ENCODE peak calls at places on chromosome 11, in seven cellular contexts. One of them, this sample, is unnamed.

GRCh38 chr11:95152878-95153856 is 63.5 kb downstream of the ENDOD1 start:
- DNase-seq in endothelial cell of umbilical vein: no peak
- DNase-seq in heart left ventricle: no peak
- DNase-seq in IMR-90: no peak
- DNase-seq in right lobe of liver: no peak
- DNase-seq in lower leg skin: no peak
- DNase-seq in gastrocnemius medialis: no peak
- DNase-seq in this sample: no peak

GRCh38 chr11:10379022-10379421 is 74.1 kb downstream of the ADM start:
- DNase-seq in endothelial cell of umbilical vein: peak
- DNase-seq in heart left ventricle: no peak
- DNase-seq in IMR-90: peak
- DNase-seq in right lobe of liver: no peak
- DNase-seq in lower leg skin: no peak
- DNase-seq in gastrocnemius medialis: no peak
- DNase-seq in this sample: peak

GRCh38 chr11:56906683-56907148 is 82.0 kb upstream of the OR5AK2 start:
- DNase-seq in endothelial cell of umbilical vein: no peak
- DNase-seq in heart left ventricle: no peak
- DNase-seq in IMR-90: no peak
- DNase-seq in right lobe of liver: no peak
- DNase-seq in lower leg skin: no peak
- DNase-seq in gastrocnemius medialis: no peak
- DNase-seq in this sample: no peak

GRCh38 chr11:829946-830294 is 2.2 kb downstream of the CRACR2B start:
- DNase-seq in endothelial cell of umbilical vein: no peak
- DNase-seq in heart left ventricle: no peak
- DNase-seq in IMR-90: no peak
- DNase-seq in right lobe of liver: no peak
- DNase-seq in lower leg skin: no peak
- DNase-seq in gastrocnemius medialis: no peak
- DNase-seq in this sample: no peak

GRCh38 chr11:84289381-84289906 is 1003.3 kb upstream of the CCDC90B start:
- DNase-seq in endothelial cell of umbilical vein: no peak
- DNase-seq in heart left ventricle: no peak
- DNase-seq in IMR-90: peak
- DNase-seq in right lobe of liver: no peak
- DNase-seq in lower leg skin: no peak
- DNase-seq in gastrocnemius medialis: no peak
- DNase-seq in this sample: no peak

GRCh38 chr11:11502303-11502828 is 119.4 kb downstream of the GALNT18 start:
- DNase-seq in endothelial cell of umbilical vein: no peak
- DNase-seq in heart left ventricle: no peak
- DNase-seq in IMR-90: no peak
- DNase-seq in right lobe of liver: no peak
- DNase-seq in lower leg skin: no peak
- DNase-seq in gastrocnemius medialis: no peak
- DNase-seq in this sample: no peak

GRCh38 chr11:118139578-118139977 is 13.0 kb downstream of the SCN4B start:
- DNase-seq in endothelial cell of umbilical vein: no peak
- DNase-seq in heart left ventricle: no peak
- DNase-seq in IMR-90: no peak
- DNase-seq in right lobe of liver: no peak
- DNase-seq in lower leg skin: no peak
- DNase-seq in gastrocnemius medialis: no peak
- DNase-seq in this sample: no peak

GRCh38 chr11:97890466-97890865 is 1130.3 kb upstream of the CNTN5 start:
- DNase-seq in endothelial cell of umbilical vein: no peak
- DNase-seq in heart left ventricle: no peak
- DNase-seq in IMR-90: no peak
- DNase-seq in right lobe of liver: no peak
- DNase-seq in lower leg skin: no peak
- DNase-seq in gastrocnemius medialis: no peak
- DNase-seq in this sample: no peak

GRCh38 chr11:111452146-111452545 is 60.0 kb downstream of the BTG4 start:
- DNase-seq in endothelial cell of umbilical vein: no peak
- DNase-seq in heart left ventricle: no peak
- DNase-seq in IMR-90: peak
- DNase-seq in right lobe of liver: no peak
- DNase-seq in lower leg skin: peak
- DNase-seq in gastrocnemius medialis: no peak
- DNase-seq in this sample: no peak

GRCh38 chr11:132349806-132350733 is 979.7 kb downstream of the NTM start:
- DNase-seq in endothelial cell of umbilical vein: no peak
- DNase-seq in heart left ventricle: no peak
- DNase-seq in IMR-90: peak
- DNase-seq in right lobe of liver: no peak
- DNase-seq in lower leg skin: no peak
- DNase-seq in gastrocnemius medialis: no peak
- DNase-seq in this sample: no peak

GRCh38 chr11:15863411-15863810 is 492.9 kb downstream of the SOX6 start:
- DNase-seq in endothelial cell of umbilical vein: no peak
- DNase-seq in heart left ventricle: no peak
- DNase-seq in IMR-90: peak
- DNase-seq in right lobe of liver: no peak
- DNase-seq in lower leg skin: no peak
- DNase-seq in gastrocnemius medialis: no peak
- DNase-seq in this sample: no peak

GRCh38 chr11:19595840-19596751 is 116.5 kb upstream of the NAV2 start:
- DNase-seq in endothelial cell of umbilical vein: peak
- DNase-seq in heart left ventricle: peak
- DNase-seq in IMR-90: peak
- DNase-seq in right lobe of liver: peak
- DNase-seq in lower leg skin: peak
- DNase-seq in gastrocnemius medialis: peak
- DNase-seq in this sample: no peak

GRCh38 chr11:18108254-18108653 is 2.4 kb upstream of the SAAL1 start:
- DNase-seq in endothelial cell of umbilical vein: no peak
- DNase-seq in heart left ventricle: no peak
- DNase-seq in IMR-90: no peak
- DNase-seq in right lobe of liver: no peak
- DNase-seq in lower leg skin: no peak
- DNase-seq in gastrocnemius medialis: no peak
- DNase-seq in this sample: no peak

GRCh38 chr11:131689049-131689925 is 318.9 kb downstream of the NTM start:
- DNase-seq in endothelial cell of umbilical vein: no peak
- DNase-seq in heart left ventricle: no peak
- DNase-seq in IMR-90: no peak
- DNase-seq in right lobe of liver: no peak
- DNase-seq in lower leg skin: peak
- DNase-seq in gastrocnemius medialis: no peak
- DNase-seq in this sample: no peak

GRCh38 chr11:112280268-112281126 is 19.8 kb upstream of the PLET1 start:
- DNase-seq in endothelial cell of umbilical vein: peak
- DNase-seq in heart left ventricle: peak
- DNase-seq in IMR-90: peak
- DNase-seq in right lobe of liver: peak
- DNase-seq in lower leg skin: peak
- DNase-seq in gastrocnemius medialis: peak
- DNase-seq in this sample: peak

GRCh38 chr11:75031224-75031753 is 42.6 kb downstream of the NEU3 start:
- DNase-seq in endothelial cell of umbilical vein: peak
- DNase-seq in heart left ventricle: peak
- DNase-seq in IMR-90: peak
- DNase-seq in right lobe of liver: no peak
- DNase-seq in lower leg skin: peak
- DNase-seq in gastrocnemius medialis: no peak
- DNase-seq in this sample: no peak

GRCh38 chr11:104163100-104164027 is 583 bp downstream of the PDGFD start:
- DNase-seq in endothelial cell of umbilical vein: peak
- DNase-seq in heart left ventricle: peak
- DNase-seq in IMR-90: peak
- DNase-seq in right lobe of liver: no peak
- DNase-seq in lower leg skin: peak
- DNase-seq in gastrocnemius medialis: no peak
- DNase-seq in this sample: no peak

GRCh38 chr11:122154227-122154626 is 38.2 kb upstream of the BLID start:
- DNase-seq in endothelial cell of umbilical vein: no peak
- DNase-seq in heart left ventricle: no peak
- DNase-seq in IMR-90: no peak
- DNase-seq in right lobe of liver: no peak
- DNase-seq in lower leg skin: no peak
- DNase-seq in gastrocnemius medialis: no peak
- DNase-seq in this sample: no peak
- H3K4me3 ChIP-seq in endothelial cell of umbilical vein: no peak
- H3K4me3 ChIP-seq in heart left ventricle: no peak
- H3K4me3 ChIP-seq in IMR-90: no peak
- H3K4me3 ChIP-seq in right lobe of liver: no peak
- H3K4me3 ChIP-seq in lower leg skin: no peak
- H3K4me3 ChIP-seq in gastrocnemius medialis: no peak
- H3K4me3 ChIP-seq in this sample: no peak

DNA sequence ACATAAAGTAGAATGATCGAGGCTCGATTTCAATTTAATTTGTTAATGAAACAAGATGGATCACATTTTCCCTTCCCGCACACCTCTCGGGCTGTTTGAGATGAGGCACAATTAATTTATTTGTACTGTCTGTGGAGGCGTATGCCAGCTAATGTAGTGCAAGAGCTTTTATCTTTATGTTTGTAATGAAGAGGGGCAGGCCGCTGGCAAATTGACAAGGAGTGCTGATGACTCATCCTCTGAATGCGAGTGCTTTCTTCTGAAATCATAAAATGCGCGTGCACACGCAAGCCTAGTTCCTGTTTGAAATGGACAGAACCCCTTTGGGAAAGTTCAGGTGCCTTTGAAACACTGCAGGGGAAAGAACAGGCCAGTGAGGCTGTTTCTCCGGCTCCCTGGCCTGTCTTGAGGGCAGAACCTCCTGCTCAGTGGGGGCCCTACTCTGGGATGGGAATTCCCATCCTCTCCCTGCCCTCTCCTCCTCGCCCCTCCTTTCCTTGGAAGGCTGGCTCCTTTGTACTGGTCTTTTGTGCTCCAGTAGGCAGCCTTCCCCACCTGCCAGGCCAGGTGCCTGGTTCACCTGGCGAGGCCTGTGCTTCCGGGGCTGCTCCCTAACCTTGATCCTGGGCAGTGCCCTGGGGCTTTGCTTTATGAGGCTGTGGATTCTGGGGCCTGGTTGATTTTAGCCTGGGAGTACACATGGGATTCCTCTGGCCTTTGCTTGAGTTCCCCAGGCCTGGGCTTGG is 50.3 kb downstream of the TEAD1 start:
- DNase-seq in endothelial cell of umbilical vein: peak
- DNase-seq in heart left ventricle: peak
- DNase-seq in IMR-90: peak
- DNase-seq in right lobe of liver: peak
- DNase-seq in lower leg skin: peak
- DNase-seq in gastrocnemius medialis: peak
- DNase-seq in this sample: peak
- TF ChIP-seq POLR2A in endothelial cell of umbilical vein: no peak
- TF ChIP-seq POLR2A in heart left ventricle: no peak
- TF ChIP-seq POLR2A in IMR-90: no peak
- TF ChIP-seq POLR2A in right lobe of liver: no peak
- TF ChIP-seq POLR2A in lower leg skin: no peak
- TF ChIP-seq POLR2A in gastrocnemius medialis: no peak
- TF ChIP-seq POLR2A in this sample: no peak

DNA sequence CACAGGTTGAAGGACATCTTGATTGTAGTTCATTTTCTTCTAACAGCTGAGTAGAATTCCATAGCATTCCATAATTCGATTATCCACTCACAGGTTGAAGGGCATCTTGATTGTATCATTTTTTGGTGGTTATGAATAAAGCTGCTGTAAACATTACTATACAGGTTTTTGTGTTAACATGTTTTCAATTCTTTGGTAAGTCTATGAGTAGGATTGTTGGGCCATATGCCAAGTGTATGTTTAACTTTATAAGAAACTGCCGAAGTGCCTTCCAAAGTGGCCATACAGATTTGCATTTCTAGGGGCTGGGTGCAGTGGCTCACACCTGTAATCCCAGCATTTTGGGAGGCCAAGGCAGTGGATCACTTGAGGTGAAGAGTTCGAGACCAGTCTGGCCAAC is 44.6 kb downstream of the ANKRD42 start:
- DNase-seq in endothelial cell of umbilical vein: no peak
- DNase-seq in heart left ventricle: no peak
- DNase-seq in IMR-90: peak
- DNase-seq in right lobe of liver: no peak
- DNase-seq in lower leg skin: no peak
- DNase-seq in gastrocnemius medialis: no peak
- DNase-seq in this sample: no peak
- H3K4me3 ChIP-seq in endothelial cell of umbilical vein: no peak
- H3K4me3 ChIP-seq in heart left ventricle: no peak
- H3K4me3 ChIP-seq in IMR-90: no peak
- H3K4me3 ChIP-seq in right lobe of liver: no peak
- H3K4me3 ChIP-seq in lower leg skin: no peak
- H3K4me3 ChIP-seq in gastrocnemius medialis: no peak
- H3K4me3 ChIP-seq in this sample: no peak

GRCh38 chr11:61797263-61797944 is 4.7 kb downstream of the FEN1 start:
- DNase-seq in endothelial cell of umbilical vein: peak
- DNase-seq in heart left ventricle: peak
- DNase-seq in IMR-90: peak
- DNase-seq in right lobe of liver: peak
- DNase-seq in lower leg skin: no peak
- DNase-seq in gastrocnemius medialis: peak
- DNase-seq in this sample: peak
- TF ChIP-seq POLR2A in endothelial cell of umbilical vein: no peak
- TF ChIP-seq POLR2A in heart left ventricle: no peak
- TF ChIP-seq POLR2A in IMR-90: no peak
- TF ChIP-seq POLR2A in right lobe of liver: no peak
- TF ChIP-seq POLR2A in lower leg skin: no peak
- TF ChIP-seq POLR2A in gastrocnemius medialis: no peak
- TF ChIP-seq POLR2A in this sample: no peak

GRCh38 chr11:65454311-65454695 is 31.7 kb downstream of the NEAT1 start:
- DNase-seq in endothelial cell of umbilical vein: no peak
- DNase-seq in heart left ventricle: no peak
- DNase-seq in IMR-90: peak
- DNase-seq in right lobe of liver: peak
- DNase-seq in lower leg skin: peak
- DNase-seq in gastrocnemius medialis: no peak
- DNase-seq in this sample: no peak
- H3K4me3 ChIP-seq in endothelial cell of umbilical vein: peak
- H3K4me3 ChIP-seq in heart left ventricle: peak
- H3K4me3 ChIP-seq in IMR-90: peak
- H3K4me3 ChIP-seq in right lobe of liver: no peak
- H3K4me3 ChIP-seq in lower leg skin: no peak
- H3K4me3 ChIP-seq in gastrocnemius medialis: peak
- H3K4me3 ChIP-seq in this sample: peak

DNA sequence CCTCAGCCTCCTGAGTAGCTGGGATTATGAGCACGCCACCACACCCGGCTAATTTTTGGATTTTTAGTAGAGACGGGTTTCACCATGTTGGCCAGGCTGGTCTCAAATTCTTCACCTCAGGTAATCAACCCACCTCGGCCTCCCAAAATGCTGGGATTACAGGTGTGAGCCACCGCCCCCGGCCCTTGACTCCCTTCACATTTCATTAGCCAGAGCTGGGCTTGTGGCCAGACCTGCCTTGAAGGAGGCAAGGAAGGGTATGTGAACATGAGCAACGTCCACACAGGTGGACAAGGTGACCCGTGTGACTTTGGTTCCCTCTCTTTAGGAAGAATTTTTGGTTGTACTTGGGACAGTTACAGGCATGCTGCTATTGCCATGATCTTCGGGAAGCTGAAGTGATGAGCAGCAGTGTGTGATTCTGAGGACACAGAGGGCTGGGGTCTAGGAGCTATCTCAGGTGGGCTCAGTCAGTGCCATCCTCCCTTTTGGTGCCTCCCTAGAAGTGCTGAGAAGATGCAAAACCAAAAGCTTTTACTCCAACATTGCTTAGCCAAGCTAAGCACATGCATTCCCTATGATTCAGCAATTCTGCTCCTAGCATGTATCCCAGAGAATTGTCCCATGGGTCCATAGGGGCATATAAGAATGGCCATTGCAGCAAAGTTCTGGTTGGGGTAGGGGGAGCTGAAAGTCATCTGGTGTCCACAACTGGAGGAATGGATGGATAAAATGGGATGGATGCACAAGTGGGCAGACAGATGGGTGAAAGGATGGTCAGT is 6.1 kb downstream of the AP5B1 start:
- DNase-seq in endothelial cell of umbilical vein: no peak
- DNase-seq in heart left ventricle: no peak
- DNase-seq in IMR-90: no peak
- DNase-seq in right lobe of liver: no peak
- DNase-seq in lower leg skin: peak
- DNase-seq in gastrocnemius medialis: no peak
- DNase-seq in this sample: no peak
- TF ChIP-seq POLR2A in endothelial cell of umbilical vein: no peak
- TF ChIP-seq POLR2A in heart left ventricle: no peak
- TF ChIP-seq POLR2A in IMR-90: no peak
- TF ChIP-seq POLR2A in right lobe of liver: no peak
- TF ChIP-seq POLR2A in lower leg skin: no peak
- TF ChIP-seq POLR2A in gastrocnemius medialis: no peak
- TF ChIP-seq POLR2A in this sample: no peak

This sample was measured in NB4.